ENCODE peak calls at places on chromosomes 13 and 19, in ten cellular contexts. One of them, this sample, is unnamed. For H3K4me1, the result is how much of the 10 kb centered on the place peaks cover.

GRCh38 chr19:45729774-45730388 is 815 bp downstream of the FBXO46 start:
- DNase-seq in right lobe of liver: no peak
- DNase-seq in OCI-LY7: no peak
- DNase-seq in stomach: no peak
- DNase-seq in mammary epithelial cell: peak
- DNase-seq in fibroblast of lung: no peak
- DNase-seq in aorta: no peak
- DNase-seq in breast epithelium: no peak
- DNase-seq in tibial nerve: no peak
- DNase-seq in neural progenitor cell: no peak
- DNase-seq in this sample: no peak

GRCh38 chr19:31372245-31372781 is 23.1 kb upstream of the TSHZ3 start:
- DNase-seq in right lobe of liver: no peak
- DNase-seq in OCI-LY7: no peak
- DNase-seq in stomach: no peak
- DNase-seq in mammary epithelial cell: no peak
- DNase-seq in fibroblast of lung: no peak
- DNase-seq in aorta: no peak
- DNase-seq in breast epithelium: no peak
- DNase-seq in tibial nerve: no peak
- DNase-seq in neural progenitor cell: no peak
- DNase-seq in this sample: no peak

GRCh38 chr13:76886005-76886291 is 257 bp downstream of the KCTD12 start:
- DNase-seq in right lobe of liver: no peak
- DNase-seq in OCI-LY7: no peak
- DNase-seq in stomach: no peak
- DNase-seq in mammary epithelial cell: no peak
- DNase-seq in fibroblast of lung: no peak
- DNase-seq in aorta: no peak
- DNase-seq in breast epithelium: no peak
- DNase-seq in tibial nerve: no peak
- DNase-seq in neural progenitor cell: no peak
- DNase-seq in this sample: no peak

GRCh38 chr19:2456301-2456570 is 523 bp downstream of the LMNB2 start:
- DNase-seq in right lobe of liver: no peak
- DNase-seq in OCI-LY7: no peak
- DNase-seq in stomach: no peak
- DNase-seq in mammary epithelial cell: no peak
- DNase-seq in fibroblast of lung: no peak
- DNase-seq in aorta: no peak
- DNase-seq in breast epithelium: no peak
- DNase-seq in tibial nerve: no peak
- DNase-seq in neural progenitor cell: no peak
- DNase-seq in this sample: no peak

GRCh38 chr13:62038214-62038613 is 622.6 kb upstream of the PCDH20 start:
- DNase-seq in right lobe of liver: no peak
- DNase-seq in OCI-LY7: no peak
- DNase-seq in stomach: no peak
- DNase-seq in mammary epithelial cell: no peak
- DNase-seq in fibroblast of lung: peak
- DNase-seq in aorta: no peak
- DNase-seq in breast epithelium: no peak
- DNase-seq in tibial nerve: no peak
- DNase-seq in neural progenitor cell: no peak
- DNase-seq in this sample: no peak

GRCh38 chr13:20191311-20191901 is 1.3 kb downstream of the GJB2 start:
- DNase-seq in right lobe of liver: peak
- DNase-seq in OCI-LY7: no peak
- DNase-seq in stomach: no peak
- DNase-seq in mammary epithelial cell: no peak
- DNase-seq in fibroblast of lung: no peak
- DNase-seq in aorta: no peak
- DNase-seq in breast epithelium: no peak
- DNase-seq in tibial nerve: no peak
- DNase-seq in neural progenitor cell: no peak
- DNase-seq in this sample: peak

GRCh38 chr19:32318884-32319520 is 26.4 kb upstream of the ZNF507 start:
- DNase-seq in right lobe of liver: no peak
- DNase-seq in OCI-LY7: peak
- DNase-seq in stomach: no peak
- DNase-seq in mammary epithelial cell: no peak
- DNase-seq in fibroblast of lung: no peak
- DNase-seq in aorta: no peak
- DNase-seq in breast epithelium: no peak
- DNase-seq in tibial nerve: no peak
- DNase-seq in neural progenitor cell: peak
- DNase-seq in this sample: peak

GRCh38 chr13:27300941-27301586 is 30.4 kb downstream of the RASL11A start:
- DNase-seq in right lobe of liver: no peak
- DNase-seq in OCI-LY7: no peak
- DNase-seq in stomach: no peak
- DNase-seq in mammary epithelial cell: peak
- DNase-seq in fibroblast of lung: no peak
- DNase-seq in aorta: no peak
- DNase-seq in breast epithelium: no peak
- DNase-seq in tibial nerve: no peak
- DNase-seq in neural progenitor cell: no peak
- DNase-seq in this sample: no peak

DNA sequence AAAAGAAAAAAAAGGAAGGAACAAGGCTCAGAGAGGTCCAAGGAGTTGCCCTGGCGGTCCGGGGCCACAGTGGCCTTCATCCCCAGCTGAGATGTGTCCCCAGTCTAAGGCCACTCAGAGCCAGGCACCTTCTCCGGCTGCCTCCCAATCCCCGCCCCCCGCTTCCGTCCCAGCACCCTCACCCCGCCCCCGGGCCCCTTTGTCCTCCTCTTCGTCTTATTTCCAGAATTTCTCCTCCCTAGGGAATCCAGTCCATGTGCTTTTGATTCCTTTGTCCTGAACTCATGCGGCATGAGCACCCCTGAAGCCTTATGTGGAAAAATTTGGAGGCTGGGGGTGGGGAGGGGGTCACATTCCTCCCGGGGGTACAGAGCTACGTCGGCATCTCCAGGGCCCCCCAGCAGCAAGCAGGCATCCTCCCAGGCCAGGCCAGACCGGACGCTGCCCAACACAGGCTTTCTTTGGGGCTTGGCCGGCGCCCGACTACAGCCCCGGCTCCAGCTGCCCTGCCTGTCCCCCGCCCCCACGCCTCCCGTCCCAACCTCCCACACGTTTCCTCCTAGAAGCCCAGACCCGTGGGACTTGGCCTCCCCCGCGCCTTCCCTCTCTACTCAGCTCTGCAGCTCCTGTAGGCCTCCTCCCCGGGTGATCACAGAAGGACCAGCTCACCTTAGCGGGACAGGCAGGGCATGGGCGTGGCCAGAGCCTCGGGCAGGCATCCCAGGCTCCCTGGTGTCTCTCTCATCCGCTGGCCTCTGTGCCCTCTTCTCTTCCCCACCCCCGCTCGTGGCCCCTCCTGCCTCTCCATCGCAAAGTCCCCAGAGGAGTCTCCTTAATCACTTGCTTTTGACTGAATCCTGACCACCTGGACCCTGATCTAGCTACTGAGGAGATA is 17.8 kb upstream of the ADGRE5 start:
- DNase-seq in right lobe of liver: peak
- DNase-seq in OCI-LY7: no peak
- DNase-seq in stomach: peak
- DNase-seq in mammary epithelial cell: peak
- DNase-seq in fibroblast of lung: peak
- DNase-seq in aorta: peak
- DNase-seq in breast epithelium: no peak
- DNase-seq in tibial nerve: no peak
- DNase-seq in neural progenitor cell: peak
- DNase-seq in this sample: peak
- H3K4me1 ChIP-seq in right lobe of liver: under half
- H3K4me1 ChIP-seq in OCI-LY7: under half
- H3K4me1 ChIP-seq in stomach: under half
- H3K4me1 ChIP-seq in mammary epithelial cell: under half
- H3K4me1 ChIP-seq in fibroblast of lung: under half
- H3K4me1 ChIP-seq in aorta: under half
- H3K4me1 ChIP-seq in breast epithelium: under half
- H3K4me1 ChIP-seq in tibial nerve: under half
- H3K4me1 ChIP-seq in neural progenitor cell: under half
- H3K4me1 ChIP-seq in this sample: under half

DNA sequence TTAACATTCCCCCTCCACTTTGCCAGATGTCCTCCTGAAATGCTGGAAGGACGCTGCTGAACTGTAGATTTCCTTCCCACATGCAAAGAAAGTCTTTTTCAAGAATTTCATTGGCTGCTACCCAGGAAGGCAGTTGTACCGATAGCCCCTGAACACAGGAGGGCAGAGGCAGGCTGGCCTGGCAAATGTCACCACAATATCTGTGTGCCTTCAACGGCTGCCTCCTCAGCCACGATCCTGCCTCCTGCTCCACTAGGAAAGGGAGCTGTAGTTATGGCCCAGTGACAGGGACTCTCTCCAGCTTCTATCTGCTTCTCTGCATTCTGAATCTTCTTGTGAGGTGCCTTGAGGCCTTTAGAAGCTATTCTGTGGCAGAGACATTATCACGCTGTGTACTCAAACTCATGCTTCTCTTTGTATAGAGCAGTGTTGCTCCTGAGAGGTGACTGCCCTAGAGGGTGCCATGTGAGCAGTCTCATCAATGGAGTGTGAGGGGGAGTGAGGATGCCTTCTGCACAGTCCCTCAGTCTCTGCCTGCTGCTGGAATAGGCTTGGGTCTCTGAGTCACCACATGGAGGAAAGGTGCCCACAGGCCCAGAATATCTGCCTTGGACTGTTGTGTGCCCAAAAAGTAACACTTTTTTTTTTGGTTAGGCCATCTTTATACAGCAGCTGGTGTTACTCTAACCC is 279.8 kb downstream of the DNAJC15 start:
- DNase-seq in right lobe of liver: peak
- DNase-seq in OCI-LY7: peak
- DNase-seq in stomach: peak
- DNase-seq in mammary epithelial cell: peak
- DNase-seq in fibroblast of lung: peak
- DNase-seq in aorta: peak
- DNase-seq in breast epithelium: no peak
- DNase-seq in tibial nerve: no peak
- DNase-seq in neural progenitor cell: peak
- DNase-seq in this sample: peak
- H3K4me1 ChIP-seq in right lobe of liver: under half
- H3K4me1 ChIP-seq in OCI-LY7: under half
- H3K4me1 ChIP-seq in stomach: under half
- H3K4me1 ChIP-seq in mammary epithelial cell: under half
- H3K4me1 ChIP-seq in fibroblast of lung: under half
- H3K4me1 ChIP-seq in aorta: under half
- H3K4me1 ChIP-seq in breast epithelium: under half
- H3K4me1 ChIP-seq in tibial nerve: under half
- H3K4me1 ChIP-seq in neural progenitor cell: under half
- H3K4me1 ChIP-seq in this sample: under half

GRCh38 chr19:47720669-47721068 is 7.4 kb downstream of the EHD2 start:
- DNase-seq in right lobe of liver: no peak
- DNase-seq in OCI-LY7: no peak
- DNase-seq in stomach: no peak
- DNase-seq in mammary epithelial cell: no peak
- DNase-seq in fibroblast of lung: no peak
- DNase-seq in aorta: no peak
- DNase-seq in breast epithelium: no peak
- DNase-seq in tibial nerve: no peak
- DNase-seq in neural progenitor cell: no peak
- DNase-seq in this sample: no peak

GRCh38 chr19:47723573-47723923 is 10.3 kb downstream of the EHD2 start:
- DNase-seq in right lobe of liver: no peak
- DNase-seq in OCI-LY7: no peak
- DNase-seq in stomach: peak
- DNase-seq in mammary epithelial cell: peak
- DNase-seq in fibroblast of lung: peak
- DNase-seq in aorta: no peak
- DNase-seq in breast epithelium: no peak
- DNase-seq in tibial nerve: no peak
- DNase-seq in neural progenitor cell: no peak
- DNase-seq in this sample: peak

GRCh38 chr19:47716270-47716937 is 3.2 kb downstream of the EHD2 start:
- DNase-seq in right lobe of liver: no peak
- DNase-seq in OCI-LY7: no peak
- DNase-seq in stomach: no peak
- DNase-seq in mammary epithelial cell: no peak
- DNase-seq in fibroblast of lung: no peak
- DNase-seq in aorta: no peak
- DNase-seq in breast epithelium: no peak
- DNase-seq in tibial nerve: no peak
- DNase-seq in neural progenitor cell: no peak
- DNase-seq in this sample: no peak

GRCh38 chr19:47714339-47714738 is 1.1 kb downstream of the EHD2 start:
- DNase-seq in right lobe of liver: no peak
- DNase-seq in OCI-LY7: no peak
- DNase-seq in stomach: no peak
- DNase-seq in mammary epithelial cell: no peak
- DNase-seq in fibroblast of lung: peak
- DNase-seq in aorta: no peak
- DNase-seq in breast epithelium: no peak
- DNase-seq in tibial nerve: no peak
- DNase-seq in neural progenitor cell: no peak
- DNase-seq in this sample: no peak

DNA sequence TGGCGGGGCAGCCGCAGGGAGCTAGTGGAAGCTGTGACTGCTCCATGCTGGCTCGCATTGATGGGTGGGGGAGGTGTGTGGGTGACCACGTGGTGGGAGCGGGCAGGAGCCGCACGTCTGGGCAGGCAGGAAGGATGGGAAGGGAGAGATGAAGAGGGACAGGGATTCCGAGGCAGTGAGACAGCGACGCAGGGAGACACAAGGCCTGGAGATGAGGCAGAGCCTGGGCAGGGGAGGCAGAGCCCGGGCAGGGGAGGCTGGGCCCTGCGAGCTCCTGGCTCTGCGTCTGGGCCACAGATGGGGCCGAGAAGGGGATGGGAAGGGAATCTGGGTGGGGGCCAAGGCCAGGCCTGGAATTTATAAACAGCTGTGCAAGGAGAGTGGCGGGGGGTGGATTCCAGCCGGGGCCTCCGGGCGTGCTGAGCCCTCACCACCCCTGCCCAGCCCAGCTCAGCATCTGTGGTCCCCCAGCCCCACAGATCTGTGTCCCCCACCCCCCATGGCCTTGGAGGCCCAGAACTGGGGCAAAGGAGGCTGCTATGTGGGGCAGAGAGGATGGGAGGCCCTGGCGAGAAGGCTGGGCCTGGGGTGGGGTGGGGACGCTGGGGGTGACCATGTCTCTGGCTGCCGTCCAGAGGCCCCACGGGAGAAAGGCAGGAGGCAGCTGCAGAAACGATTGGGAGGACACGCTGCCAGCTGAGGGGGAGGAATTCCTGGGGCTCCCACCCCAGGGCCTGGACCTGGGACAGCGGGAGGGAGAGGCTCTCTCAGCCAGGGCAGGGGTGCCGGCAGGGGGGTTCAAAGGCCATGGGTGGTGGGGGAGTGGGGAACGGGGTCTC is 6.0 kb downstream of the EHD2 start:
- DNase-seq in right lobe of liver: no peak
- DNase-seq in OCI-LY7: no peak
- DNase-seq in stomach: peak
- DNase-seq in mammary epithelial cell: peak
- DNase-seq in fibroblast of lung: peak
- DNase-seq in aorta: peak
- DNase-seq in breast epithelium: peak
- DNase-seq in tibial nerve: peak
- DNase-seq in neural progenitor cell: no peak
- DNase-seq in this sample: peak
- H3K4me1 ChIP-seq in right lobe of liver: under half
- H3K4me1 ChIP-seq in OCI-LY7: under half
- H3K4me1 ChIP-seq in stomach: under half
- H3K4me1 ChIP-seq in mammary epithelial cell: under half
- H3K4me1 ChIP-seq in fibroblast of lung: half or more
- H3K4me1 ChIP-seq in aorta: under half
- H3K4me1 ChIP-seq in breast epithelium: under half
- H3K4me1 ChIP-seq in tibial nerve: half or more
- H3K4me1 ChIP-seq in neural progenitor cell: under half
- H3K4me1 ChIP-seq in this sample: under half

GRCh38 chr19:6270076-6270745 is 9.6 kb downstream of the MLLT1 start:
- DNase-seq in right lobe of liver: peak
- DNase-seq in OCI-LY7: no peak
- DNase-seq in stomach: no peak
- DNase-seq in mammary epithelial cell: no peak
- DNase-seq in fibroblast of lung: no peak
- DNase-seq in aorta: no peak
- DNase-seq in breast epithelium: no peak
- DNase-seq in tibial nerve: no peak
- DNase-seq in neural progenitor cell: no peak
- DNase-seq in this sample: no peak

GRCh38 chr19:6271721-6272410 is 7.9 kb downstream of the MLLT1 start:
- DNase-seq in right lobe of liver: peak
- DNase-seq in OCI-LY7: no peak
- DNase-seq in stomach: peak
- DNase-seq in mammary epithelial cell: no peak
- DNase-seq in fibroblast of lung: peak
- DNase-seq in aorta: peak
- DNase-seq in breast epithelium: peak
- DNase-seq in tibial nerve: peak
- DNase-seq in neural progenitor cell: peak
- DNase-seq in this sample: peak

GRCh38 chr19:6272411-6272791 is 7.4 kb downstream of the MLLT1 start:
- DNase-seq in right lobe of liver: no peak
- DNase-seq in OCI-LY7: no peak
- DNase-seq in stomach: no peak
- DNase-seq in mammary epithelial cell: no peak
- DNase-seq in fibroblast of lung: no peak
- DNase-seq in aorta: no peak
- DNase-seq in breast epithelium: no peak
- DNase-seq in tibial nerve: no peak
- DNase-seq in neural progenitor cell: peak
- DNase-seq in this sample: no peak

GRCh38 chr19:6270822-6271221 is 9.0 kb downstream of the MLLT1 start:
- DNase-seq in right lobe of liver: no peak
- DNase-seq in OCI-LY7: no peak
- DNase-seq in stomach: no peak
- DNase-seq in mammary epithelial cell: no peak
- DNase-seq in fibroblast of lung: no peak
- DNase-seq in aorta: no peak
- DNase-seq in breast epithelium: no peak
- DNase-seq in tibial nerve: no peak
- DNase-seq in neural progenitor cell: no peak
- DNase-seq in this sample: no peak

GRCh38 chr19:6271251-6271650 is 8.5 kb downstream of the MLLT1 start:
- DNase-seq in right lobe of liver: no peak
- DNase-seq in OCI-LY7: no peak
- DNase-seq in stomach: no peak
- DNase-seq in mammary epithelial cell: no peak
- DNase-seq in fibroblast of lung: peak
- DNase-seq in aorta: no peak
- DNase-seq in breast epithelium: no peak
- DNase-seq in tibial nerve: no peak
- DNase-seq in neural progenitor cell: no peak
- DNase-seq in this sample: no peak
- H3K4me1 ChIP-seq in right lobe of liver: half or more
- H3K4me1 ChIP-seq in OCI-LY7: under half
- H3K4me1 ChIP-seq in stomach: half or more
- H3K4me1 ChIP-seq in mammary epithelial cell: under half
- H3K4me1 ChIP-seq in fibroblast of lung: under half
- H3K4me1 ChIP-seq in aorta: under half
- H3K4me1 ChIP-seq in breast epithelium: under half
- H3K4me1 ChIP-seq in tibial nerve: half or more
- H3K4me1 ChIP-seq in neural progenitor cell: under half
- H3K4me1 ChIP-seq in this sample: under half

This sample was measured in pancreas.